ENCODE peak calls at places on chromosomes 16 and 17, in nine cellular contexts. One of them, this sample, is unnamed.

GRCh38 chr16:15897386-15897785 is 9.0 kb upstream of the CEP20 start:
- DNase-seq in A549: no peak
- DNase-seq in GM23338: no peak
- DNase-seq in fibroblast of lung: no peak
- DNase-seq in CD4-positive, CD25-positive, alpha-beta regulatory T cell: no peak
- DNase-seq in heart left ventricle: no peak
- DNase-seq in mesendoderm: no peak
- DNase-seq in tibial artery: no peak
- DNase-seq in heart right ventricle: no peak
- DNase-seq in this sample: no peak

GRCh38 chr16:49547448-49547847 is 173.8 kb downstream of the C16orf78 start:
- DNase-seq in fibroblast of lung: no peak
- DNase-seq in CD4-positive, CD25-positive, alpha-beta regulatory T cell: no peak
- DNase-seq in heart right ventricle: no peak
- DNase-seq in heart left ventricle: no peak
- DNase-seq in tibial artery: no peak
- DNase-seq in A549: no peak
- DNase-seq in GM23338: no peak
- DNase-seq in mesendoderm: no peak
- DNase-seq in this sample: no peak

GRCh38 chr17:8285270-8286181 is 2.9 kb upstream of the RANGRF start:
- DNase-seq in mesendoderm: no peak
- DNase-seq in CD4-positive, CD25-positive, alpha-beta regulatory T cell: no peak
- DNase-seq in A549: no peak
- DNase-seq in heart right ventricle: no peak
- DNase-seq in fibroblast of lung: no peak
- DNase-seq in heart left ventricle: no peak
- DNase-seq in tibial artery: no peak
- DNase-seq in GM23338: no peak
- DNase-seq in this sample: no peak

GRCh38 chr17:72376486-72377345 is 255.9 kb downstream of the SOX9 start:
- DNase-seq in CD4-positive, CD25-positive, alpha-beta regulatory T cell: no peak
- DNase-seq in A549: no peak
- DNase-seq in heart right ventricle: no peak
- DNase-seq in heart left ventricle: no peak
- DNase-seq in mesendoderm: no peak
- DNase-seq in GM23338: no peak
- DNase-seq in tibial artery: no peak
- DNase-seq in fibroblast of lung: peak
- DNase-seq in this sample: no peak

GRCh38 chr16:28597692-28598261 is 927 bp upstream of the SULT1A2 start:
- DNase-seq in mesendoderm: peak
- DNase-seq in heart right ventricle: no peak
- DNase-seq in A549: peak
- DNase-seq in heart left ventricle: no peak
- DNase-seq in CD4-positive, CD25-positive, alpha-beta regulatory T cell: peak
- DNase-seq in fibroblast of lung: no peak
- DNase-seq in tibial artery: no peak
- DNase-seq in GM23338: peak
- DNase-seq in this sample: no peak

GRCh38 chr17:76742958-76743357 is 5.0 kb downstream of the MFSD11 start:
- DNase-seq in heart right ventricle: no peak
- DNase-seq in GM23338: no peak
- DNase-seq in A549: no peak
- DNase-seq in tibial artery: no peak
- DNase-seq in heart left ventricle: no peak
- DNase-seq in mesendoderm: no peak
- DNase-seq in fibroblast of lung: no peak
- DNase-seq in CD4-positive, CD25-positive, alpha-beta regulatory T cell: no peak
- DNase-seq in this sample: no peak

GRCh38 chr17:35188111-35188510 is 6.1 kb downstream of the SLC35G3 start:
- DNase-seq in heart right ventricle: no peak
- DNase-seq in A549: no peak
- DNase-seq in mesendoderm: no peak
- DNase-seq in heart left ventricle: no peak
- DNase-seq in CD4-positive, CD25-positive, alpha-beta regulatory T cell: peak
- DNase-seq in GM23338: no peak
- DNase-seq in fibroblast of lung: no peak
- DNase-seq in tibial artery: no peak
- DNase-seq in this sample: no peak

GRCh38 chr16:26791166-26791565 is 275.6 kb upstream of the C16orf82 start:
- DNase-seq in CD4-positive, CD25-positive, alpha-beta regulatory T cell: no peak
- DNase-seq in GM23338: no peak
- DNase-seq in fibroblast of lung: no peak
- DNase-seq in heart left ventricle: no peak
- DNase-seq in heart right ventricle: no peak
- DNase-seq in A549: no peak
- DNase-seq in mesendoderm: no peak
- DNase-seq in tibial artery: no peak
- DNase-seq in this sample: no peak

GRCh38 chr17:57448288-57449283 is 192.3 kb downstream of the MSI2 start:
- DNase-seq in tibial artery: no peak
- DNase-seq in mesendoderm: no peak
- DNase-seq in heart left ventricle: no peak
- DNase-seq in heart right ventricle: no peak
- DNase-seq in GM23338: no peak
- DNase-seq in fibroblast of lung: no peak
- DNase-seq in CD4-positive, CD25-positive, alpha-beta regulatory T cell: no peak
- DNase-seq in A549: no peak
- DNase-seq in this sample: no peak

GRCh38 chr17:34163681-34164080 is 91.4 kb upstream of the CCL2 start:
- DNase-seq in A549: peak
- DNase-seq in heart right ventricle: no peak
- DNase-seq in CD4-positive, CD25-positive, alpha-beta regulatory T cell: no peak
- DNase-seq in fibroblast of lung: peak
- DNase-seq in GM23338: peak
- DNase-seq in heart left ventricle: no peak
- DNase-seq in mesendoderm: peak
- DNase-seq in tibial artery: no peak
- DNase-seq in this sample: no peak

GRCh38 chr17:38674013-38674748 is 576 bp downstream of the EPOP start:
- DNase-seq in heart right ventricle: no peak
- DNase-seq in fibroblast of lung: no peak
- DNase-seq in heart left ventricle: no peak
- DNase-seq in mesendoderm: no peak
- DNase-seq in tibial artery: no peak
- DNase-seq in GM23338: peak
- DNase-seq in A549: peak
- DNase-seq in CD4-positive, CD25-positive, alpha-beta regulatory T cell: peak
- DNase-seq in this sample: peak

GRCh38 chr16:56451753-56452689 is 667 bp downstream of the OGFOD1 start:
- DNase-seq in heart right ventricle: peak
- DNase-seq in CD4-positive, CD25-positive, alpha-beta regulatory T cell: peak
- DNase-seq in GM23338: peak
- DNase-seq in tibial artery: peak
- DNase-seq in fibroblast of lung: peak
- DNase-seq in mesendoderm: peak
- DNase-seq in A549: peak
- DNase-seq in heart left ventricle: peak
- DNase-seq in this sample: no peak

GRCh38 chr17:50198026-50198669 is 3.3 kb downstream of the COL1A1 start:
- DNase-seq in mesendoderm: peak
- DNase-seq in tibial artery: peak
- DNase-seq in heart left ventricle: peak
- DNase-seq in A549: peak
- DNase-seq in heart right ventricle: peak
- DNase-seq in fibroblast of lung: peak
- DNase-seq in GM23338: peak
- DNase-seq in CD4-positive, CD25-positive, alpha-beta regulatory T cell: peak
- DNase-seq in this sample: peak

GRCh38 chr17:29177871-29178749 is 2.1 kb downstream of the MYO18A start:
- DNase-seq in mesendoderm: no peak
- DNase-seq in CD4-positive, CD25-positive, alpha-beta regulatory T cell: no peak
- DNase-seq in tibial artery: no peak
- DNase-seq in fibroblast of lung: no peak
- DNase-seq in heart left ventricle: peak
- DNase-seq in A549: peak
- DNase-seq in heart right ventricle: no peak
- DNase-seq in GM23338: peak
- DNase-seq in this sample: no peak

GRCh38 chr17:7888184-7888920 is at the start of gene CHD3:
- DNase-seq in heart right ventricle: no peak
- DNase-seq in GM23338: peak
- DNase-seq in heart left ventricle: no peak
- DNase-seq in CD4-positive, CD25-positive, alpha-beta regulatory T cell: peak
- DNase-seq in fibroblast of lung: peak
- DNase-seq in A549: no peak
- DNase-seq in mesendoderm: peak
- DNase-seq in tibial artery: no peak
- DNase-seq in this sample: peak

GRCh38 chr16:15482068-15482747 is 47.8 kb downstream of the BMERB1 start:
- DNase-seq in tibial artery: no peak
- DNase-seq in heart left ventricle: peak
- DNase-seq in fibroblast of lung: peak
- DNase-seq in mesendoderm: peak
- DNase-seq in A549: peak
- DNase-seq in CD4-positive, CD25-positive, alpha-beta regulatory T cell: peak
- DNase-seq in GM23338: peak
- DNase-seq in heart right ventricle: peak
- DNase-seq in this sample: no peak

DNA sequence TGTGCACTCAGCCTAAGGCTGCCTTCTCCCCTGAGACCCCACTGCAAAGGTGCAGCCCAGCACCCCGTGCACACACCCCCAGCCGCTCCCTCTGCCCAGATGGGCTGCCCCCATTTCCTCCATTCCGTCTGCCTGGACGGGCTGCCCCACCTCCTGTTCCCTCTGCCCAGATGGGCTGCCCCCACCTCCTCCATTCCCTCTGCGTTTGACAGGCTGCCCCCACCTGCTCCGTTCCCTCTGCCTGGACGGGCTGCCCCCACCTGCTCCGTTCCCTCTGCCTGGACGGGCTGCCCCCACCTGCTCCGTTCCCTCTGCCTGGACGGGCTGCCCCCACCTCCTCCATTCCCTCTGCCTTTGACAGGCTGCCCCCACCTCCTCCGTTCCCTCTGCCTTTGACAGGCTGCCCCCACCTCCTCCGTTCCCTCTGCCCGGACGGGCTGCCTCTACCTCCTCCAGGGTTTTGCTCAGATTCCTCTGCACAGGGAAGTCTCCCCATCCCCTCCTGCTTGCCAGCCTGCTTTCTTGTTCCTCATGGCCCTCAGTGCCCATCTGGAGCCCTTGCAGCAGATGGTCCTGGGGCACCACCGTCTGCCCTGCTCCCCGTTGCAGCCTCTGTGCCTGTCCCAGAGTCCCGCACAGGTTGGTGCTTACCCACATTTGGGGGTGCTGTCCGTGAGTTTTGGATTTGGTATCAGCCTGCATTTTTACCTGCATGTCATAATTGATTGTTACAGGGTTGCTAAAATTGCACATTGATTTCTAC is 23.4 kb upstream of the IL17C start:
- DNase-seq in tibial artery: no peak
- DNase-seq in A549: no peak
- DNase-seq in heart left ventricle: no peak
- DNase-seq in GM23338: no peak
- DNase-seq in heart right ventricle: no peak
- DNase-seq in fibroblast of lung: no peak
- DNase-seq in mesendoderm: no peak
- DNase-seq in CD4-positive, CD25-positive, alpha-beta regulatory T cell: no peak
- DNase-seq in this sample: no peak
- H3K27ac ChIP-seq in tibial artery: no peak
- H3K27ac ChIP-seq in A549: no peak
- H3K27ac ChIP-seq in heart left ventricle: no peak
- H3K27ac ChIP-seq in GM23338: no peak
- H3K27ac ChIP-seq in heart right ventricle: no peak
- H3K27ac ChIP-seq in fibroblast of lung: no peak
- H3K27ac ChIP-seq in mesendoderm: no peak
- H3K27ac ChIP-seq in CD4-positive, CD25-positive, alpha-beta regulatory T cell: no peak
- H3K27ac ChIP-seq in this sample: no peak

GRCh38 chr17:27362503-27362902 is 68.6 kb downstream of the WSB1 start:
- DNase-seq in heart right ventricle: no peak
- DNase-seq in A549: no peak
- DNase-seq in tibial artery: no peak
- DNase-seq in GM23338: no peak
- DNase-seq in CD4-positive, CD25-positive, alpha-beta regulatory T cell: no peak
- DNase-seq in heart left ventricle: no peak
- DNase-seq in fibroblast of lung: no peak
- DNase-seq in mesendoderm: no peak
- DNase-seq in this sample: no peak
- H3K4me3 ChIP-seq in heart right ventricle: no peak
- H3K4me3 ChIP-seq in A549: no peak
- H3K4me3 ChIP-seq in tibial artery: no peak
- H3K4me3 ChIP-seq in GM23338: no peak
- H3K4me3 ChIP-seq in CD4-positive, CD25-positive, alpha-beta regulatory T cell: no peak
- H3K4me3 ChIP-seq in heart left ventricle: no peak
- H3K4me3 ChIP-seq in fibroblast of lung: no peak
- H3K4me3 ChIP-seq in mesendoderm: no peak
- H3K4me3 ChIP-seq in this sample: no peak

DNA sequence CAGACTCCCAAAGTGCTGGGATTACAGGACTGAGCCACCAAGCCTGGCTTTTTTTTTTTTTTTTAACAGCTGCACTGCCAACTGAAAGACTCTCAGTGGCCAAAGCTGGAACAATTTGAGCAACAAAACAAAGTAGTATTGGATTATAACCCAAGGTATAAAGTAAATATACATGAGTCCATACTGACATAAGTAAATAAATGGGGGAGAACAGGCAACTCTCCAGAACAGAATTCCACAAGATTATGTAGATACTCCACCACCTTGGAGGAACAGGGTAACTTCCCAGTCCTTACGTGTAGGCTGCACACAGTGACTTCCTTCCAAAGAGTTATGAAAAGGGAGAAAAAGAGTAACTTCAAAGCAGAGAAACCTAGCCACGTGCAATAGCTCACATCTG is 15.7 kb downstream of the CMC2 start:
- DNase-seq in heart right ventricle: no peak
- DNase-seq in fibroblast of lung: no peak
- DNase-seq in A549: no peak
- DNase-seq in heart left ventricle: no peak
- DNase-seq in GM23338: no peak
- DNase-seq in CD4-positive, CD25-positive, alpha-beta regulatory T cell: no peak
- DNase-seq in mesendoderm: no peak
- DNase-seq in tibial artery: no peak
- DNase-seq in this sample: no peak
- H3K27ac ChIP-seq in heart right ventricle: no peak
- H3K27ac ChIP-seq in fibroblast of lung: no peak
- H3K27ac ChIP-seq in A549: peak
- H3K27ac ChIP-seq in heart left ventricle: no peak
- H3K27ac ChIP-seq in GM23338: no peak
- H3K27ac ChIP-seq in CD4-positive, CD25-positive, alpha-beta regulatory T cell: no peak
- H3K27ac ChIP-seq in mesendoderm: no peak
- H3K27ac ChIP-seq in tibial artery: no peak
- H3K27ac ChIP-seq in this sample: no peak

DNA sequence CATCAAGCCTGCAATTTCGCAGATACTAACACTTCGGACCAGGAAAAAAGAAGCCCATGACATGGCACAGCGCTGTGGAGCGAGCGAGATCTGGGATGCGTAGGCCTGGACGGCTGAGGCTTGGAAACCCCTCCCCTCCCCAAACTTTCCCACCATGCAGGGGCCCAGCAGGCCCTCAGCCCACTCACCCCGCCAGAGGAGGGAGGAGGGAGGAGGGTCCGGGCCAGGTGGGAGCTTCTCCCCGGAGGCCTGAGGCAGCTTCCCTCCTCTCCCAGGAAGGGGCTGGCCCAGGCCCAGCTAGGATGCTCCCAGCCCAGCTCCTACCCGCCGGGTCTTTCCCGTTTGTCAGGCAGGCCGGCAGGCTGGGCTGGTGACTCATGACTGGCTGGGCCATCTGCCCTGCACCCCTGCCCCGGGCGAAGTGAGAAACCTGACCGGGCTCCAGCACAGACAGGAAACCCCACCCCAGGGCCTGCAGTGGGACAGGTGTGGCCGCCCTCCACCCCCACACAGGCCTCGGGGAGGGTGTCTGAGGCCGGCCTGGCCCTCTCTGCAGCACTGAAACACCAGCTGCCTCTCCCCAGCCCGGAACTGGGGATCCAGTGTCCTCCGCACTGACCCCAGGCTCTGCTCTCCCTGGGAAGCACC is 34.3 kb upstream of the SLC38A10 start:
- DNase-seq in fibroblast of lung: peak
- DNase-seq in tibial artery: peak
- DNase-seq in A549: peak
- DNase-seq in CD4-positive, CD25-positive, alpha-beta regulatory T cell: no peak
- DNase-seq in heart right ventricle: peak
- DNase-seq in heart left ventricle: peak
- DNase-seq in GM23338: peak
- DNase-seq in mesendoderm: peak
- DNase-seq in this sample: no peak
- H3K4me3 ChIP-seq in fibroblast of lung: no peak
- H3K4me3 ChIP-seq in tibial artery: no peak
- H3K4me3 ChIP-seq in A549: peak
- H3K4me3 ChIP-seq in CD4-positive, CD25-positive, alpha-beta regulatory T cell: no peak
- H3K4me3 ChIP-seq in heart right ventricle: no peak
- H3K4me3 ChIP-seq in heart left ventricle: no peak
- H3K4me3 ChIP-seq in GM23338: no peak
- H3K4me3 ChIP-seq in mesendoderm: no peak
- H3K4me3 ChIP-seq in this sample: no peak